ENCODE peak calls at places on chromosomes 12 and 14, in five cellular contexts. I, T, V, Q and U are unnamed samples.

GRCh38 chr12:58583541-58583940 is 336.8 kb downstream of the LRIG3 start:
- DNase-seq in T (no peak), Q (peak; percentile 30), V (no peak), I (no peak), U (no peak)

GRCh38 chr12:120584343-120585149 is 3.3 kb upstream of the POP5 start:
- DNase-seq in T (peak; percentile 51), I (peak; percentile 62), Q (no peak), V (peak; percentile 31), U (peak; percentile 48)

GRCh38 chr12:69608114-69608513 is 2.6 kb downstream of the LRRC10 start:
- DNase-seq in T (no peak), I (no peak), V (no peak), Q (no peak), U (no peak)

GRCh38 chr14:104687601-104688504 is 1.6 kb upstream of the INF2 start:
- DNase-seq in I (no peak), V (no peak), Q (no peak), T (no peak), U (peak; percentile 87)

GRCh38 chr12:92624236-92624635 is 78.6 kb upstream of the PLEKHG7 start:
- DNase-seq in Q (no peak), V (no peak), I (no peak), T (no peak), U (no peak)

GRCh38 chr12:86698581-86698980 is 442.4 kb upstream of the MGAT4C start:
- DNase-seq in Q (peak; percentile 56), V (no peak), T (no peak), I (no peak), U (no peak)

GRCh38 chr12:114186241-114187002 is 219.5 kb downstream of the TBX5 start:
- DNase-seq in V (no peak), I (no peak), Q (no peak), T (no peak), U (no peak)

GRCh38 chr12:69131073-69131472 is 108.3 kb upstream of the CPSF6 start:
- DNase-seq in I (no peak), V (no peak), Q (no peak), T (no peak), U (no peak)

GRCh38 chr12:91331371-91331770 is 148.8 kb upstream of the DCN start:
- DNase-seq in Q (no peak), I (no peak), T (no peak), V (no peak), U (no peak)

GRCh38 chr14:98404811-98405210 is 867.2 kb downstream of the BCL11B start:
- DNase-seq in V (no peak), T (no peak), I (no peak), Q (no peak), U (no peak)

GRCh38 chr12:93366427-93366826 is 11.3 kb upstream of the NUDT4 start:
- DNase-seq in T (no peak), I (no peak), Q (no peak), V (no peak), U (no peak)

GRCh38 chr14:100547633-100548294 is 39.5 kb downstream of the BEGAIN start:
- DNase-seq in V (peak; percentile 10), I (peak; percentile 23), Q (peak; percentile 66), T (peak; percentile 35), U (peak; percentile 44)

GRCh38 chr12:76144253-76144564 is 59.7 kb upstream of the NAP1L1 start:
- DNase-seq in Q (no peak), T (no peak), I (no peak), V (no peak), U (no peak)

GRCh38 chr12:132390287-132391076 is 61.1 kb upstream of the GALNT9 start:
- DNase-seq in Q (no peak), I (no peak), V (no peak), T (no peak), U (no peak)

GRCh38 chr14:89823732-89824131 is 130.8 kb downstream of the EFCAB11 start:
- DNase-seq in V (no peak), T (no peak), I (no peak), Q (no peak), U (no peak)

GRCh38 chr12:8446642-8447547 is 8.9 kb upstream of the CLEC6A start:
- DNase-seq in Q (no peak), V (peak; percentile 28), T (no peak), I (no peak), U (no peak)

GRCh38 chr14:53450871-53451270 is 297.7 kb upstream of the DDHD1 start:
- DNase-seq in V (no peak), I (no peak), T (no peak), Q (no peak), U (no peak)

GRCh38 chr12:122886851-122887816 is 8.8 kb downstream of the VPS37B start:
- DNase-seq in I (peak; percentile 77), T (peak; percentile 62), V (peak; percentile 55), Q (no peak), U (no peak)

GRCh38 chr14:53151523-53151866 is 1.6 kb downstream of the DDHD1 start:
- DNase-seq in Q (no peak), I (no peak), T (no peak), V (no peak), U (no peak)

GRCh38 chr14:53714495-53715389 is 241.9 kb downstream of the BMP4 start:
- DNase-seq in I (no peak), V (no peak), T (no peak), Q (no peak), U (no peak)

GRCh38 chr12:80692114-80692513 is 15.3 kb upstream of the MYF6 start:
- DNase-seq in I (no peak), Q (no peak), V (no peak), T (no peak), U (peak; percentile 53)

GRCh38 chr12:74999474-74999873 is 210.2 kb downstream of the KCNC2 start:
- DNase-seq in T (no peak), Q (no peak), I (no peak), V (no peak), U (no peak)